ENCODE peak calls at places on chromosomes 7 and 10, in seven cellular contexts. Q, S, Y, E, G, W and M are unnamed samples.

GRCh38 chr7:47288060-47288459 is 293.9 kb downstream of the TNS3 start:
- DNase-seq in Q (no peak), S (no peak), Y (no peak), E (no peak), G (no peak), W (no peak), M (no peak)

GRCh38 chr7:24637021-24637420 is 63.8 kb downstream of the PALS2 start:
- DNase-seq in Q (peak; percentile 11), S (no peak), Y (no peak), E (no peak), G (no peak), W (no peak), M (no peak)

GRCh38 chr10:93075369-93076221 is 1.9 kb downstream of the CYP26A1 start:
- DNase-seq in Q (no peak), S (no peak), Y (no peak), E (no peak), G (no peak), W (no peak), M (no peak)

GRCh38 chr10:26454891-26455290 is 16.8 kb downstream of the APBB1IP start:
- DNase-seq in Q (no peak), S (no peak), Y (no peak), E (no peak), G (no peak), W (no peak), M (no peak)

GRCh38 chr10:52993109-52993508 is 220.5 kb upstream of the MBL2 start:
- DNase-seq in Q (no peak), S (no peak), Y (no peak), E (no peak), G (no peak), W (no peak), M (no peak)

GRCh38 chr10:61890430-61890829 is 11.1 kb upstream of the ARID5B start:
- DNase-seq in Q (peak; percentile 57), S (no peak), Y (no peak), E (no peak), G (no peak), W (no peak), M (no peak)

GRCh38 chr10:97648557-97649404 is 8.3 kb downstream of the PI4K2A start:
- DNase-seq in Q (peak; percentile 95), S (peak; percentile 97), Y (no peak), E (no peak), G (no peak), W (no peak), M (peak; percentile 89)

GRCh38 chr10:29443745-29444523 is 155.1 kb downstream of the LYZL1 start:
- DNase-seq in Q (peak; percentile 41), S (peak; percentile 25), Y (no peak), E (no peak), G (no peak), W (no peak), M (no peak)

GRCh38 chr7:37683263-37684120 is at the start of gene GPR141:
- DNase-seq in Q (no peak), S (no peak), Y (no peak), E (no peak), G (no peak), W (no peak), M (peak; percentile 3)

GRCh38 chr10:22315455-22316285 is 518 bp upstream of the COMMD3 start:
- DNase-seq in Q (no peak), S (no peak), Y (no peak), E (no peak), G (no peak), W (no peak), M (no peak)

GRCh38 chr7:36742911-36743775 is 18.8 kb upstream of the AOAH start:
- DNase-seq in Q (no peak), S (no peak), Y (no peak), E (no peak), G (no peak), W (no peak), M (no peak)

GRCh38 chr7:150940446-150941102 is 37.5 kb downstream of the KCNH2 start:
- DNase-seq in Q (no peak), S (no peak), Y (no peak), E (no peak), G (no peak), W (no peak), M (no peak)

GRCh38 chr10:47025540-47026300 is 114.5 kb downstream of the PTPN20 start:
- DNase-seq in Q (peak; percentile 21), S (peak; percentile 59), Y (no peak), E (no peak), G (peak; percentile 2), W (peak; percentile 8), M (peak; percentile 28)

GRCh38 chr7:70098133-70098561 is 499.9 kb downstream of the AUTS2 start:
- DNase-seq in Q (no peak), S (peak; percentile 16), Y (peak; percentile 70), E (no peak), G (no peak), W (no peak), M (peak; percentile 13)

GRCh38 chr10:368579-369255 is 233.5 kb downstream of the ZMYND11 start:
- DNase-seq in Q (no peak), S (no peak), Y (no peak), E (no peak), G (no peak), W (no peak), M (no peak)

GRCh38 chr10:20958764-20959163 is 61.7 kb upstream of the NEBL start:
- DNase-seq in Q (no peak), S (no peak), Y (no peak), E (no peak), G (no peak), W (no peak), M (no peak)

GRCh38 chr10:130664526-130664925 is 528.3 kb downstream of the GLRX3 start:
- DNase-seq in Q (no peak), S (no peak), Y (no peak), E (no peak), G (no peak), W (no peak), M (no peak)

GRCh38 chr7:17234398-17235021 is 63.9 kb upstream of the AHR start:
- DNase-seq in Q (peak; percentile 95), S (peak; percentile 97), Y (no peak), E (peak; percentile 48), G (no peak), W (no peak), M (peak; percentile 96)

GRCh38 chr10:24988831-24989769 is 26.9 kb downstream of the ENKUR start:
- DNase-seq in Q (no peak), S (no peak), Y (no peak), E (no peak), G (no peak), W (no peak), M (no peak)

GRCh38 chr7:33868151-33868550 is 37.2 kb upstream of the BMPER start:
- DNase-seq in Q (peak; percentile 14), S (no peak), Y (no peak), E (no peak), G (no peak), W (no peak), M (no peak)

GRCh38 chr7:2138146-2138765 is 94.5 kb downstream of the MAD1L1 start:
- DNase-seq in Q (no peak), S (no peak), Y (no peak), E (no peak), G (no peak), W (no peak), M (no peak)